ENCODE peak calls at places on chromosomes 12 and 14, in four cellular contexts. Q is left colon, Z is GM04504, R is T follicular helper cell. V is an unnamed sample.

GRCh38 chr14:90049390-90049789 is 12.4 kb upstream of the KCNK13 start:
- DNase-seq in Q (no peak), Z (no peak), R (no peak), V (no peak)

GRCh38 chr14:56004807-56005579 is 113.2 kb upstream of the PELI2 start:
- DNase-seq in Q (peak), Z (peak), R (peak), V (peak)

GRCh38 chr12:93344876-93345275 is 32.8 kb upstream of the NUDT4 start:
- DNase-seq in Q (no peak), Z (no peak), R (no peak), V (no peak)

GRCh38 chr12:105419606-105420005 is 89.1 kb downstream of the C12orf75 start:
- DNase-seq in Q (no peak), Z (no peak), R (no peak), V (no peak)

GRCh38 chr12:119208626-119209061 is 29.9 kb downstream of the HSPB8 start:
- DNase-seq in Q (peak), Z (peak), R (no peak), V (no peak)

GRCh38 chr12:104929926-104930325 is 28.2 kb downstream of the SLC41A2 start:
- DNase-seq in Q (no peak), Z (peak), R (no peak), V (no peak)

GRCh38 chr12:87136330-87136976 is 880.3 kb upstream of the MGAT4C start:
- DNase-seq in Q (no peak), Z (no peak), R (no peak), V (no peak)

GRCh38 chr12:12564911-12565310 is 2.2 kb upstream of the DUSP16 start:
- DNase-seq in Q (no peak), Z (no peak), R (no peak), V (no peak)

GRCh38 chr12:111438501-111438900 is 32.8 kb downstream of the SH2B3 start:
- DNase-seq in Q (peak), Z (no peak), R (peak), V (peak)

V was measured in T-helper 1 cell.